ENCODE peak calls at places on chromosomes 11 and 22, in seven cellular contexts. O, B, F, J, U, C and A are unnamed samples.
A peak's percentile ranks its signal among the peaks of the same experiment; 100 is the strongest.

GRCh38 chr22:49971232-49972162 is 10.9 kb downstream of the PIM3 start:
- DNase-seq in C (no peak), J (peak; percentile 91), B (no peak), F (peak; percentile 50), U (no peak), O (peak; percentile 45), A (no peak)

GRCh38 chr11:64230985-64231365 is 627 bp downstream of the DNAJC4 start:
- DNase-seq in C (peak; percentile 46), F (no peak), B (no peak), J (no peak), U (no peak), O (no peak), A (no peak)

GRCh38 chr22:21025266-21025665 is 7.1 kb downstream of the SLC7A4 start:
- DNase-seq in O (no peak), C (no peak), J (no peak), B (no peak), F (no peak), U (no peak), A (no peak)

GRCh38 chr11:2248762-2249161 is 21.6 kb downstream of the ASCL2 start:
- DNase-seq in U (no peak), F (no peak), J (no peak), O (no peak), C (no peak), B (no peak), A (no peak)

GRCh38 chr11:75338516-75339218 is 12.8 kb downstream of the ARRB1 start:
- DNase-seq in J (no peak), O (peak; percentile 72), U (peak; percentile 65), C (no peak), B (no peak), F (peak; percentile 42), A (no peak)

GRCh38 chr11:111195192-111195591 is 50.3 kb upstream of the POU2AF2 start:
- DNase-seq in B (no peak), U (peak; percentile 31), C (no peak), O (no peak), J (no peak), F (peak; percentile 43), A (no peak)

GRCh38 chr11:104665631-104666030 is 232.6 kb downstream of the CASP12 start:
- DNase-seq in F (peak; percentile 55), U (peak; percentile 80), C (no peak), J (no peak), O (peak; percentile 73), B (no peak), A (no peak)

GRCh38 chr11:3700410-3700809 is 29.2 kb upstream of the CHRNA10 start:
- DNase-seq in U (no peak), F (no peak), J (no peak), B (no peak), C (no peak), O (no peak), A (no peak)

GRCh38 chr11:8263109-8263768 is 439 bp downstream of the LMO1 start:
- DNase-seq in C (no peak), O (no peak), J (no peak), F (no peak), U (no peak), B (no peak), A (no peak)

GRCh38 chr22:30754971-30755759 is 60.5 kb downstream of the OSBP2 start:
- DNase-seq in U (peak; percentile 84), B (no peak), O (peak; percentile 91), F (peak; percentile 92), J (peak; percentile 81), C (peak; percentile 38), A (peak; percentile 76)

GRCh38 chr11:44600739-44601416 is 35.4 kb downstream of the CD82 start:
- DNase-seq in C (peak; percentile 73), B (no peak), U (peak; percentile 20), O (peak; percentile 28), J (no peak), F (no peak), A (no peak)

DNA sequence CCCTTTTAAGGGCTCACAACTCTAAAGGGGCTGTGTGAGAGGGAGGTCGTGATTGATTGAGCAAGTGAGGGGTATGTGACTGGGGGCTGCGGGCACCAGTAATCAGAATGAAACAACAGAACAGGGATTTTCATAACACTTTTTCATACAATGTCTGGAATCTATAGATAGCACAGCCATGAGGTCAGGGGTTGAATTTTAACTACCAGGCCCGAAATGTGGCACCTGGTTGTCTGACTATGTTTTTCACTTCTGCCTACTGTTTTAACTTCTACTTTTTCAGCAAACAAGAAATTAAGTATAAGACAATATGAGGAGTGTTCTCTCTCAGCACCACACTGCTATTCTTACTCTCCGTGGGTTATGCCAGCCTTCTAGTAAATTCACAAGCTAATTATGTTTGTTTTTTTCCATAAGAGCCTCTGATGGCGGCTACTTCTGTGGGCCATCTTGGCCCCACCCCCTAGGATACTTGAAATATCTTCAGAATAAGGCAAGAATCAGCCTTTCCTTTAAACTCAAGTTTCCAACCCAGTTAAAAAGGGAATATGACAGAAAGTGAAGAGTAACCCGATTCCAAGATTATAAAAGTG is 552.8 kb upstream of the CHORDC1 start:
- DNase-seq in J (no peak), O (no peak), U (no peak), F (no peak), C (no peak), B (peak; percentile 1), A (no peak)
- H3K4me3 ChIP-seq in J (no peak overlapping the region), O (no peak overlapping the region), U (no peak overlapping the region), F (no peak overlapping the region), C (no peak overlapping the region), B (no peak overlapping the region), A (no peak overlapping the region)

GRCh38 chr11:77139201-77139600 is 11.2 kb downstream of the MYO7A start:
- DNase-seq in B (no peak), F (no peak), O (no peak), C (no peak), J (no peak), U (no peak), A (no peak)

GRCh38 chr11:77137421-77137820 is 9.4 kb downstream of the MYO7A start:
- DNase-seq in F (no peak), U (no peak), B (no peak), J (no peak), O (no peak), C (no peak), A (no peak)

GRCh38 chr11:77136784-77137420 is 8.9 kb downstream of the MYO7A start:
- DNase-seq in U (no peak), B (no peak), F (no peak), O (no peak), C (no peak), J (no peak), A (no peak)

GRCh38 chr11:77136074-77136473 is 8.0 kb downstream of the MYO7A start:
- DNase-seq in C (no peak), J (no peak), O (peak; percentile 59), B (no peak), U (peak; percentile 71), F (peak; percentile 36), A (no peak)

DNA sequence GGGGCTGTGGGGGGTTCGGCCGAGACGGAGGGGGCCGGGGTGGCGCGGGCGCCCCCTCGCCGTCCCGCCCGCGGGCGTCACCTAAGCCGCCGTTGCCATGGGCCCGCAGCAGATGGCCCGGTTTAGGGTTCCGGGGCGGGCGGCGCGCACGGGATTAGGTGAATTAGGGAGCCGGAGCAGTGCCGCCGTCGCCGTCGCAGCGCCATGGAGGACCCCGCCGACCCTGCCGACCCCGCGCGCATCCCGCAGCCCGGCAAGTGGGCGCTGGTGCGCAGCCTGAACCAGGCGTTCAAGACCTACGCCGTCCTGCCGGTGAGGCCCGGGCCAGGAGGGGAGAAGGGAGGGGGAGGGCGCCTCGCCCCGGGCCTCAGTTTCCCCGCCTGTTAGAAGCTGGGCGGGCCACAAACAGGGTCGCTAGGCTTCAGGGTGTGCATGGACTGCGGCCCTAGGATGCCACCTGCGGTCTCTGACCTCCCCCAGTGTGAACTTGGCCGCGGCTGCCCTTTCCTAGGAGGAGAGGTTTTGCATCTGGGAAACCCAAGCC is 10.1 kb downstream of the MYO7A start:
- DNase-seq in F (no peak), U (no peak), O (no peak), C (no peak), J (no peak), B (no peak), A (no peak)
- H3K4me3 ChIP-seq in F (no peak overlapping the region), U (no peak overlapping the region), O (no peak overlapping the region), C (no peak overlapping the region), J (no peak overlapping the region), B (no peak overlapping the region), A (no peak overlapping the region)

GRCh38 chr22:38685761-38686160 is 4.0 kb downstream of the TOMM22 start:
- DNase-seq in B (no peak), F (no peak), U (no peak), O (no peak), J (no peak), C (no peak), A (no peak)
- H3K4me3 ChIP-seq in B (no peak overlapping the region), F (no peak overlapping the region), U (no peak overlapping the region), O (no peak overlapping the region), J (no peak overlapping the region), C (no peak overlapping the region), A (no peak overlapping the region)

DNA sequence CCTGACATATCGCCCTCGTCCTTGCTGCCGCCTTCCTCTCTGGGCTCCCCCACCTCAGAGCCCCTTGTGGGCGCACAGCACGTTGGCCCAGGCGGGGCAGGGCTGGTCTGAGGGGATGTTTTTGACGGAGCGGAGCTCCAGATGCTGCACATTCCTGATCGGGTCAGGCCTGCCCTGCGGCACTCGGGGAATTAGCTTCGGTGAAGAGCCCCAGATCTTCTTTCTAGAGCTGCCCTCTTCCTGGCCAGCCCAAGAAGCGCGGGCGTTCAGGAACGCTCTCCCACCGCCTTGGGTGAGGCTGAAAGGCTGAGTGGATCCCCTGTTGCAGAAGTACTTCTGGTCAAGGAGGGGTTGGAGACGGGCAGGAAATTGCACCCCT is 12.1 kb downstream of the YPEL4 start:
- DNase-seq in U (no peak), F (no peak), B (no peak), C (no peak), O (no peak), J (peak; percentile 58), A (no peak)
- H3K4me3 ChIP-seq in U (peak overlapping the region; percentile 96), F (peak overlapping the region; percentile 97), B (peak overlapping the region; percentile 82), C (no peak overlapping the region), O (peak overlapping the region; percentile 73), J (peak overlapping the region; percentile 48), A (peak overlapping the region; percentile 99)

GRCh38 chr22:46084943-46085830 is 65.1 kb upstream of the PPARA start:
- DNase-seq in O (peak; percentile 93), B (no peak), J (no peak), F (peak; percentile 92), U (no peak), C (no peak), A (peak; percentile 67)

GRCh38 chr22:46084376-46084775 is 66.0 kb upstream of the PPARA start:
- DNase-seq in J (no peak), C (no peak), B (no peak), U (no peak), O (no peak), F (no peak), A (no peak)

GRCh38 chr22:46082633-46083032 is 67.7 kb upstream of the PPARA start:
- DNase-seq in U (no peak), F (peak; percentile 55), J (no peak), B (no peak), C (no peak), O (peak; percentile 46), A (no peak)

GRCh38 chr22:46081831-46082210 is 68.5 kb upstream of the PPARA start:
- DNase-seq in F (peak; percentile 52), C (no peak), O (no peak), U (no peak), J (no peak), B (no peak), A (no peak)

GRCh38 chr22:46083383-46084350 is 66.7 kb upstream of the PPARA start:
- DNase-seq in B (no peak), F (peak; percentile 33), O (no peak), U (no peak), C (no peak), J (no peak), A (no peak)
- H3K4me3 ChIP-seq in B (no peak overlapping the region), F (peak overlapping the region; percentile 98), O (no peak overlapping the region), U (no peak overlapping the region), C (no peak overlapping the region), J (no peak overlapping the region), A (peak overlapping the region; percentile 98)

GRCh38 chr11:9601041-9601875 is 27.8 kb downstream of the WEE1 start:
- DNase-seq in B (peak; percentile 95), O (peak; percentile 94), F (peak; percentile 34), C (peak; percentile 95), J (no peak), U (peak; percentile 89), A (peak; percentile 45)
- H3K4me3 ChIP-seq in B (peak overlapping the region; percentile 64), O (no peak overlapping the region), F (no peak overlapping the region), C (peak overlapping the region; percentile 74), J (no peak overlapping the region), U (no peak overlapping the region), A (no peak overlapping the region)